ENCODE peak calls at places on chromosomes 7 and 10, in five cellular contexts. One of them, this sample, is unnamed.
A peak's percentile ranks its signal among the peaks of the same experiment; 100 is the strongest.

GRCh38 chr7:129607471-129608120 is 3.9 kb upstream of the NRF1 start:
- DNase-seq in CD8-positive, alpha-beta memory T cell: peak; percentile 9
- DNase-seq in esophagus muscularis mucosa: no peak
- DNase-seq in upper lobe of left lung: peak; percentile 40
- DNase-seq in A549: peak; percentile 63
- DNase-seq in this sample: no peak

GRCh38 chr10:61135276-61135721 is 191.3 kb upstream of the RHOBTB1 start:
- DNase-seq in CD8-positive, alpha-beta memory T cell: no peak
- DNase-seq in esophagus muscularis mucosa: no peak
- DNase-seq in upper lobe of left lung: no peak
- DNase-seq in A549: no peak
- DNase-seq in this sample: no peak

GRCh38 chr7:151248191-151249033 is at the start of gene SMARCD3:
- DNase-seq in CD8-positive, alpha-beta memory T cell: no peak
- DNase-seq in esophagus muscularis mucosa: no peak
- DNase-seq in upper lobe of left lung: peak; percentile 61
- DNase-seq in A549: peak; percentile 36
- DNase-seq in this sample: no peak

GRCh38 chr10:94343159-94343558 is 19.6 kb downstream of the NOC3L start:
- DNase-seq in CD8-positive, alpha-beta memory T cell: no peak
- DNase-seq in esophagus muscularis mucosa: no peak
- DNase-seq in upper lobe of left lung: no peak
- DNase-seq in A549: no peak
- DNase-seq in this sample: no peak

GRCh38 chr7:85000973-85001372 is 185.9 kb downstream of the SEMA3D start:
- DNase-seq in CD8-positive, alpha-beta memory T cell: no peak
- DNase-seq in esophagus muscularis mucosa: no peak
- DNase-seq in upper lobe of left lung: no peak
- DNase-seq in A549: no peak
- DNase-seq in this sample: no peak

GRCh38 chr10:91743460-91743859 is 54.8 kb upstream of the TNKS2 start:
- DNase-seq in CD8-positive, alpha-beta memory T cell: no peak
- DNase-seq in esophagus muscularis mucosa: no peak
- DNase-seq in upper lobe of left lung: no peak
- DNase-seq in A549: no peak
- DNase-seq in this sample: no peak

GRCh38 chr7:74051629-74052410 is 23.8 kb downstream of the ELN start:
- DNase-seq in CD8-positive, alpha-beta memory T cell: no peak
- DNase-seq in esophagus muscularis mucosa: no peak
- DNase-seq in upper lobe of left lung: peak; percentile 51
- DNase-seq in A549: peak; percentile 57
- DNase-seq in this sample: no peak

GRCh38 chr7:99380823-99381663 is 6.5 kb downstream of the ARPC1B start:
- DNase-seq in CD8-positive, alpha-beta memory T cell: peak; percentile 84
- DNase-seq in esophagus muscularis mucosa: no peak
- DNase-seq in upper lobe of left lung: peak; percentile 63
- DNase-seq in A549: no peak
- DNase-seq in this sample: no peak

GRCh38 chr7:129144095-129144833 is at the start of gene TSPAN33:
- DNase-seq in CD8-positive, alpha-beta memory T cell: peak; percentile 42
- DNase-seq in esophagus muscularis mucosa: peak; percentile 96
- DNase-seq in upper lobe of left lung: peak; percentile 80
- DNase-seq in A549: peak; percentile 67
- DNase-seq in this sample: no peak

GRCh38 chr10:123930340-123931001 is 38.9 kb upstream of the CPXM2 start:
- DNase-seq in CD8-positive, alpha-beta memory T cell: no peak
- DNase-seq in esophagus muscularis mucosa: no peak
- DNase-seq in upper lobe of left lung: no peak
- DNase-seq in A549: no peak
- DNase-seq in this sample: no peak

GRCh38 chr10:6348091-6348862 is 145.5 kb downstream of the PFKFB3 start:
- DNase-seq in CD8-positive, alpha-beta memory T cell: peak; percentile 62
- DNase-seq in esophagus muscularis mucosa: peak; percentile 91
- DNase-seq in upper lobe of left lung: peak; percentile 79
- DNase-seq in A549: no peak
- DNase-seq in this sample: no peak

GRCh38 chr7:126702242-126703016 is 550.3 kb downstream of the GRM8 start:
- DNase-seq in CD8-positive, alpha-beta memory T cell: no peak
- DNase-seq in esophagus muscularis mucosa: no peak
- DNase-seq in upper lobe of left lung: no peak
- DNase-seq in A549: no peak
- DNase-seq in this sample: no peak
- H3K27ac ChIP-seq in CD8-positive, alpha-beta memory T cell: no peak overlapping the region
- H3K27ac ChIP-seq in esophagus muscularis mucosa: no peak overlapping the region
- H3K27ac ChIP-seq in upper lobe of left lung: no peak overlapping the region
- H3K27ac ChIP-seq in A549: no peak overlapping the region
- H3K27ac ChIP-seq in this sample: no peak overlapping the region

DNA sequence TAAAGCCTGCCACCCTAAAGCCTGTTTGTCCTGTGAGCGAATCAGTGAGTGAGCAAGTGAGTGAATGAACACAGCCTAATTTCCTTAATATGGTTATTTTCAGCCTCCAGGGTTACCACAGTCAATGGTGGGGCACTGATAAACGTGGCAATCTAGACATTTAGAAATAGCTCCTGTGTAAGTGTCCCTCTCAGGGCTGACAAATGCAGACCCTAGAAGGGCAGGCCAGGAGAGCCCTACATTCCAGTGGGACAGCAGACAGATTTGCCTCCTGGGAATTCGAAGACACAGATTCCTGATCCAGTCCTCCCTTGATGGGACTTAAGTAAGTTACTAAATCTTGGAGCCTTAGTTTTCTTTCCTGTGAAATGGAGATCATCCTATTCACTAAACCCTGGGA is 54.6 kb upstream of the TM9SF3 start:
- DNase-seq in CD8-positive, alpha-beta memory T cell: no peak
- DNase-seq in esophagus muscularis mucosa: no peak
- DNase-seq in upper lobe of left lung: no peak
- DNase-seq in A549: no peak
- DNase-seq in this sample: no peak
- H3K4me3 ChIP-seq in CD8-positive, alpha-beta memory T cell: no peak overlapping the region
- H3K4me3 ChIP-seq in esophagus muscularis mucosa: no peak overlapping the region
- H3K4me3 ChIP-seq in upper lobe of left lung: no peak overlapping the region
- H3K4me3 ChIP-seq in A549: no peak overlapping the region
- H3K4me3 ChIP-seq in this sample: no peak overlapping the region

GRCh38 chr10:4945706-4946348 is 17.4 kb upstream of the AKR1C1 start:
- DNase-seq in CD8-positive, alpha-beta memory T cell: no peak
- DNase-seq in esophagus muscularis mucosa: no peak
- DNase-seq in upper lobe of left lung: no peak
- DNase-seq in A549: no peak
- DNase-seq in this sample: no peak

GRCh38 chr10:4944751-4945280 is 18.4 kb upstream of the AKR1C1 start:
- DNase-seq in CD8-positive, alpha-beta memory T cell: no peak
- DNase-seq in esophagus muscularis mucosa: no peak
- DNase-seq in upper lobe of left lung: no peak
- DNase-seq in A549: no peak
- DNase-seq in this sample: no peak

GRCh38 chr10:4941540-4942330 is 21.5 kb upstream of the AKR1C1 start:
- DNase-seq in CD8-positive, alpha-beta memory T cell: no peak
- DNase-seq in esophagus muscularis mucosa: no peak
- DNase-seq in upper lobe of left lung: peak; percentile 45
- DNase-seq in A549: peak; percentile 91
- DNase-seq in this sample: no peak

GRCh38 chr10:4946349-4946717 is 16.9 kb upstream of the AKR1C1 start:
- DNase-seq in CD8-positive, alpha-beta memory T cell: no peak
- DNase-seq in esophagus muscularis mucosa: no peak
- DNase-seq in upper lobe of left lung: no peak
- DNase-seq in A549: no peak
- DNase-seq in this sample: no peak

DNA sequence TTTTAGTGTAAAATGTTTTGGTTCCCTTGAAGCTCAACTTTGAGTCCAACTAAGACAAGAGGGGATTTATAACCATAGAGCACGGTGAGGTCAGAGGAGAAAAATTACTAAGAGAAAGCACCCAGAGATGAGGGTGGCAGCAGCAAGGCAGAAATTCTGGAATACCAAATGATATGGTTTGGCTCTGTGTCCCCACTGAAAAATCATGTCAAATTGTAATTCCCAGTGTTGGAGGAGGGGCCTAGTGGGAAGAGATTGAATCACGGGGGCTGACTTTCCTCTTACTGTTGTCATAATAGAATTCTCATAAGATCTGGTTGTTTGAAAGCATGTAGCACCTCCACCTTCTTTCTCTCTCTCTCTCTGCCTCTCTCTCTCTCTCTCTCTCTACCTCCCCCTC is 19.4 kb upstream of the AKR1C1 start:
- DNase-seq in CD8-positive, alpha-beta memory T cell: no peak
- DNase-seq in esophagus muscularis mucosa: no peak
- DNase-seq in upper lobe of left lung: no peak
- DNase-seq in A549: no peak
- DNase-seq in this sample: no peak
- H3K27ac ChIP-seq in CD8-positive, alpha-beta memory T cell: no peak overlapping the region
- H3K27ac ChIP-seq in esophagus muscularis mucosa: peak overlapping the region; percentile 79
- H3K27ac ChIP-seq in upper lobe of left lung: no peak overlapping the region
- H3K27ac ChIP-seq in A549: peak overlapping the region; percentile 91
- H3K27ac ChIP-seq in this sample: no peak overlapping the region

GRCh38 chr10:18501610-18502009 is 149.8 kb downstream of the NSUN6 start:
- DNase-seq in CD8-positive, alpha-beta memory T cell: no peak
- DNase-seq in esophagus muscularis mucosa: no peak
- DNase-seq in upper lobe of left lung: no peak
- DNase-seq in A549: no peak
- DNase-seq in this sample: no peak
- H3K4me3 ChIP-seq in CD8-positive, alpha-beta memory T cell: no peak overlapping the region
- H3K4me3 ChIP-seq in esophagus muscularis mucosa: no peak overlapping the region
- H3K4me3 ChIP-seq in upper lobe of left lung: no peak overlapping the region
- H3K4me3 ChIP-seq in A549: no peak overlapping the region
- H3K4me3 ChIP-seq in this sample: no peak overlapping the region

GRCh38 chr10:70380350-70381135 is 1.9 kb downstream of the LRRC20 start:
- DNase-seq in CD8-positive, alpha-beta memory T cell: no peak
- DNase-seq in esophagus muscularis mucosa: no peak
- DNase-seq in upper lobe of left lung: no peak
- DNase-seq in A549: no peak
- DNase-seq in this sample: no peak

GRCh38 chr10:70379581-70380176 is 2.7 kb downstream of the LRRC20 start:
- DNase-seq in CD8-positive, alpha-beta memory T cell: no peak
- DNase-seq in esophagus muscularis mucosa: no peak
- DNase-seq in upper lobe of left lung: no peak
- DNase-seq in A549: peak; percentile 50
- DNase-seq in this sample: no peak

GRCh38 chr10:70374775-70375614 is 7.4 kb downstream of the LRRC20 start:
- DNase-seq in CD8-positive, alpha-beta memory T cell: no peak
- DNase-seq in esophagus muscularis mucosa: no peak
- DNase-seq in upper lobe of left lung: no peak
- DNase-seq in A549: no peak
- DNase-seq in this sample: no peak

GRCh38 chr10:70378122-70378521 is 4.3 kb downstream of the LRRC20 start:
- DNase-seq in CD8-positive, alpha-beta memory T cell: no peak
- DNase-seq in esophagus muscularis mucosa: no peak
- DNase-seq in upper lobe of left lung: peak; percentile 76
- DNase-seq in A549: peak; percentile 81
- DNase-seq in this sample: peak; percentile 90

DNA sequence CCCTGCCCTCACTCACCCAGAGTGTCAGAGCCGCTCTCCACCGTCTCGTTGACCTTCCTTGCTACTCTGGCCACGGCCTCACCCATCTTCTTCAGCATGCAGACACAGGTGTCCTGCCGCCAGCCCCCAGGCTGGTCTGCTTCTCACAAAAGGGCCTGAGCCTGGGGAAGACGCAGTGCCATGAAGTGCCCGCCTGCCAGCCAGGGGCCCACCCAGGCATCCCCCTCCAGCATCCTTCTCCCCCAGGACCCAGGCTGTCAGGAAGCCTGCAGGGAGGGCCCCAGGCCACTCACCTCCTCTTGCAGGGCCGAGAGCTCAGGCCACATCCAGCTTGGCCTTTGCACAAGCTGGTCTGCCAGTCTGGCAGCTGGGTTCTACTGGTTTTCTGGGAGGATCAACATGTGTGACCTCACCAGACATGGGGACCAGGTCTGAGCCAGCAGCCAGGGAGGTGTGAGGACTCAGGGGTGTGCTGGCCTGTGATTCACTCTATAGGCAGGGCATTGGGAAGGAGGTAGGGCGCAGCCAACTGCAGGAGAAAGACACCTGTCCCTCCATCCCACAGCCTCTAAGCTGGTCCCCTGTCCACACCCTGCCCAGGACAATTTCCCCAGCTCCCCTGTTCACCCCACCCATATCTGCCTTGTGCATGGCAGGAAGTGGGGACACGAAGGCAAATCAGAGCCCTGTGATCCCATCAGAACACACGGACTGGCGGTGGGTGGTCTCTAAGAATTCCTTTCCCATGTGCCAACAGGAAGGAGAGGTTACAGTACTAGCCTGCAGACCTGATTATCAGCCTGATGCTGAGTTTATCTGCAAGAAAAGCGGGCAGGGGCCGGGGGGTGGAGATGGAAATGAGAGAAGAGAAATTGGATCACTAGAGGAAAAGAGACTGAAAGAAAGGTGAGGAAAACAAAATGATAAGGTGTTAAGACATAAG is 5.7 kb downstream of the LRRC20 start:
- DNase-seq in CD8-positive, alpha-beta memory T cell: no peak
- DNase-seq in esophagus muscularis mucosa: no peak
- DNase-seq in upper lobe of left lung: no peak
- DNase-seq in A549: no peak
- DNase-seq in this sample: no peak
- H3K27ac ChIP-seq in CD8-positive, alpha-beta memory T cell: no peak overlapping the region
- H3K27ac ChIP-seq in esophagus muscularis mucosa: no peak overlapping the region
- H3K27ac ChIP-seq in upper lobe of left lung: no peak overlapping the region
- H3K27ac ChIP-seq in A549: peak overlapping the region; percentile 72
- H3K27ac ChIP-seq in this sample: peak overlapping the region; percentile 91

DNA sequence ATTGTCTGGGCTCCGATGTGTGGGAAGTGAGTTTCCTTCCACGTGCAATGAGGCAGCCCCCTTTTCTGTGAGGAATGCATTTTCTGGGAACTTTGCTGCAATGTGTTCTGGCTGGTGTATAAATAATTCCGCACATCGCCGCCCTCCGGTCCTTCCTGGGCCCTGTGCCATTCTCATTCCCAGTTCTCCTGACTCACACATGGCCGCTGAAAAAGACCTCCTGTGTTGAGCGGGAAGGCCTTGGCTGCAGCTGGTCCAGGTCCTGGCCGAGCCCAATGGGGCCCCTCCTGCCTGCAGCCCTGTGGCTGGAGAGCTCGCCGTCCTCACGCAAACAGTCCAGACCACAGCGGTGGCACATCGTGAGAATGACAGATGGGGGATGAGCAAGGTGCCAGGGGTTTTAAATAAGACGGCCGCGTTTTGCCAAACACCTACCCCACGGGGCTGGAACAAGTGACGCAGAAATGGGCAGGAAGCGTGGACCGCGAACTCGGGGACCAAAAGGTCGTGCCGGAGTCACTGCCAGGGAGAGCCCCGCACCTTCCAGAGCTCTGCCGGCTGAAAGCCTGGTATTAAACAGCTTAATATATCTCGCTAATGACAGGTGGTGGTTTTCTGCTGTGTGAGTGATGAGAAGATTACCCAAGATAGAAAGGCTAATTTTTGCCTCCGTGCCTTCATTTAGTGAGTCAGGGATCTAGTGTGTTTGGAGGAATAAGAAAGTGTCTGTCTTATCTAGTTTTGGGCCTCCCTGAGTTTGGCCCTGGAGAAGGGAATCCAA is 37.0 kb downstream of the FAM20C start:
- DNase-seq in CD8-positive, alpha-beta memory T cell: no peak
- DNase-seq in esophagus muscularis mucosa: peak; percentile 97
- DNase-seq in upper lobe of left lung: peak; percentile 33
- DNase-seq in A549: no peak
- DNase-seq in this sample: peak; percentile 94
- H3K4me3 ChIP-seq in CD8-positive, alpha-beta memory T cell: no peak overlapping the region
- H3K4me3 ChIP-seq in esophagus muscularis mucosa: peak overlapping the region; percentile 3
- H3K4me3 ChIP-seq in upper lobe of left lung: no peak overlapping the region
- H3K4me3 ChIP-seq in A549: no peak overlapping the region
- H3K4me3 ChIP-seq in this sample: no peak overlapping the region

GRCh38 chr10:33900591-33900990 is 566.1 kb upstream of the NRP1 start:
- DNase-seq in CD8-positive, alpha-beta memory T cell: no peak
- DNase-seq in esophagus muscularis mucosa: no peak
- DNase-seq in upper lobe of left lung: no peak
- DNase-seq in A549: no peak
- DNase-seq in this sample: no peak
- H3K27ac ChIP-seq in CD8-positive, alpha-beta memory T cell: no peak overlapping the region
- H3K27ac ChIP-seq in esophagus muscularis mucosa: peak overlapping the region; percentile 56
- H3K27ac ChIP-seq in upper lobe of left lung: peak overlapping the region; percentile 20
- H3K27ac ChIP-seq in A549: no peak overlapping the region
- H3K27ac ChIP-seq in this sample: no peak overlapping the region